ENCODE peak calls at places on chromosome 18, in four cellular contexts. One of them, this sample, is unnamed.

GRCh38 chr18:11587846-11588245 is 21.6 kb upstream of the SLC35G4 start:
- DNase-seq in PC-9: no peak
- DNase-seq in GM10248: no peak
- DNase-seq in pancreas: no peak
- DNase-seq in this sample: no peak

GRCh38 chr18:47931707-47932103 is 1.2 kb upstream of the SMAD2 start:
- DNase-seq in PC-9: peak
- DNase-seq in GM10248: no peak
- DNase-seq in pancreas: no peak
- DNase-seq in this sample: peak

GRCh38 chr18:80176334-80177080 is 67.4 kb downstream of the ADNP2 start:
- DNase-seq in PC-9: no peak
- DNase-seq in GM10248: no peak
- DNase-seq in pancreas: no peak
- DNase-seq in this sample: no peak

GRCh38 chr18:8801263-8801901 is 96.0 kb downstream of the MTCL1 start:
- DNase-seq in PC-9: no peak
- DNase-seq in GM10248: no peak
- DNase-seq in pancreas: no peak
- DNase-seq in this sample: no peak

GRCh38 chr18:63264871-63265270 is 54.7 kb downstream of the BCL2 start:
- DNase-seq in PC-9: no peak
- DNase-seq in GM10248: no peak
- DNase-seq in pancreas: no peak
- DNase-seq in this sample: no peak

GRCh38 chr18:13615432-13615861 is 110.9 kb downstream of the FAM210A start:
- DNase-seq in PC-9: no peak
- DNase-seq in GM10248: no peak
- DNase-seq in pancreas: no peak
- DNase-seq in this sample: no peak

GRCh38 chr18:43876286-43877082 is 599.2 kb upstream of the SYT4 start:
- DNase-seq in PC-9: no peak
- DNase-seq in GM10248: no peak
- DNase-seq in pancreas: no peak
- DNase-seq in this sample: no peak

GRCh38 chr18:59988098-59988706 is 88.4 kb downstream of the PMAIP1 start:
- DNase-seq in PC-9: peak
- DNase-seq in GM10248: peak
- DNase-seq in pancreas: no peak
- DNase-seq in this sample: peak

GRCh38 chr18:61582205-61582710 is 249.0 kb downstream of the CDH20 start:
- DNase-seq in PC-9: no peak
- DNase-seq in GM10248: no peak
- DNase-seq in pancreas: no peak
- DNase-seq in this sample: no peak
- TF ChIP-seq CTCF in PC-9: peak
- TF ChIP-seq CTCF in GM10248: no peak
- TF ChIP-seq CTCF in pancreas: no peak
- TF ChIP-seq CTCF in this sample: no peak

GRCh38 chr18:65227970-65228369 is 522.8 kb upstream of the CDH7 start:
- DNase-seq in PC-9: no peak
- DNase-seq in GM10248: no peak
- DNase-seq in pancreas: no peak
- DNase-seq in this sample: no peak
- TF ChIP-seq CTCF in PC-9: no peak
- TF ChIP-seq CTCF in GM10248: no peak
- TF ChIP-seq CTCF in pancreas: no peak
- TF ChIP-seq CTCF in this sample: no peak

GRCh38 chr18:46482831-46483230 is 174.2 kb downstream of the LOXHD1 start:
- DNase-seq in PC-9: no peak
- DNase-seq in GM10248: no peak
- DNase-seq in pancreas: no peak
- DNase-seq in this sample: no peak

GRCh38 chr18:46484971-46485370 is 172.0 kb downstream of the LOXHD1 start:
- DNase-seq in PC-9: no peak
- DNase-seq in GM10248: no peak
- DNase-seq in pancreas: no peak
- DNase-seq in this sample: no peak

GRCh38 chr18:46481847-46482245 is 175.2 kb downstream of the LOXHD1 start:
- DNase-seq in PC-9: no peak
- DNase-seq in GM10248: no peak
- DNase-seq in pancreas: no peak
- DNase-seq in this sample: no peak

GRCh38 chr18:46488472-46489213 is 168.4 kb downstream of the LOXHD1 start:
- DNase-seq in PC-9: no peak
- DNase-seq in GM10248: no peak
- DNase-seq in pancreas: no peak
- DNase-seq in this sample: no peak

GRCh38 chr18:46485675-46486200 is 171.3 kb downstream of the LOXHD1 start:
- DNase-seq in PC-9: no peak
- DNase-seq in GM10248: no peak
- DNase-seq in pancreas: no peak
- DNase-seq in this sample: no peak
- TF ChIP-seq CTCF in PC-9: no peak
- TF ChIP-seq CTCF in GM10248: no peak
- TF ChIP-seq CTCF in pancreas: no peak
- TF ChIP-seq CTCF in this sample: no peak

GRCh38 chr18:74290831-74291770 is 662 bp downstream of the CYB5A start:
- DNase-seq in PC-9: peak
- DNase-seq in GM10248: peak
- DNase-seq in pancreas: peak
- DNase-seq in this sample: peak
- TF ChIP-seq CTCF in PC-9: no peak
- TF ChIP-seq CTCF in GM10248: no peak
- TF ChIP-seq CTCF in pancreas: no peak
- TF ChIP-seq CTCF in this sample: peak

GRCh38 chr18:75884728-75885127 is 457.2 kb upstream of the SMIM21 start:
- DNase-seq in PC-9: no peak
- DNase-seq in GM10248: no peak
- DNase-seq in pancreas: no peak
- DNase-seq in this sample: no peak
- TF ChIP-seq CTCF in PC-9: no peak
- TF ChIP-seq CTCF in GM10248: no peak
- TF ChIP-seq CTCF in pancreas: no peak
- TF ChIP-seq CTCF in this sample: no peak

DNA sequence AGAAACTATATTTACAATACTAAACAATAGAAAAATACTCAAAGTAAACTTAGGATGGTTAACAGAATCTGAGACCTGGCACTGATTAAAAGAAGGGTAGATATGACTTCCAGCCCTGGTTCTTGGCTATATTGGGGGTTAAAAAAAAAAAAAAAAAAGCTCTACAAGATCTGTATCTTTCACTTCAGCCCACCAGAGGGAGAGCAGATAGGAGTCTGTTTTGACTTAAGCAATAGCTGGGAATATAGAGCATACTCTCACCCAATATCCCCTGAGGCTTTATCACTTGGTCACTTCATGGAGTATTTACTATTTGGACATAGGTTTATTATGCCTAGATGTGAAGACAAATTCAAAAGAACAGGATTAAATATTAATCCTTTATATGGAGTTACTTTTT is 598.9 kb upstream of the LINC00305 start:
- DNase-seq in PC-9: no peak
- DNase-seq in GM10248: no peak
- DNase-seq in pancreas: no peak
- DNase-seq in this sample: no peak
- TF ChIP-seq CTCF in PC-9: no peak
- TF ChIP-seq CTCF in GM10248: no peak
- TF ChIP-seq CTCF in pancreas: no peak
- TF ChIP-seq CTCF in this sample: no peak